ENCODE peak calls at places on chromosomes 12 and 14, in four cellular contexts. One of them, this sample, is unnamed. For H3K79me2, the result is how much of the 10 kb centered on the place peaks cover.

GRCh38 chr12:57883057-57883456 is 36.5 kb upstream of the CTDSP2 start:
- DNase-seq in HCT116: no peak
- DNase-seq in neural progenitor cell: no peak
- DNase-seq in GM23248: no peak
- DNase-seq in this sample: no peak

GRCh38 chr14:93004699-93005082 is 81.7 kb downstream of the CHGA start:
- DNase-seq in GM23248: no peak
- DNase-seq in HCT116: no peak
- DNase-seq in neural progenitor cell: no peak
- DNase-seq in this sample: no peak

GRCh38 chr14:53391156-53391555 is 238.0 kb upstream of the DDHD1 start:
- DNase-seq in GM23248: peak
- DNase-seq in HCT116: peak
- DNase-seq in neural progenitor cell: no peak
- DNase-seq in this sample: no peak

GRCh38 chr14:24399981-24400718 is 1.3 kb downstream of the NYNRIN start:
- DNase-seq in GM23248: no peak
- DNase-seq in HCT116: no peak
- DNase-seq in neural progenitor cell: no peak
- DNase-seq in this sample: no peak

GRCh38 chr12:107967170-107967569 is 161.9 kb upstream of the WSCD2 start:
- DNase-seq in GM23248: peak
- DNase-seq in neural progenitor cell: no peak
- DNase-seq in HCT116: no peak
- DNase-seq in this sample: no peak

GRCh38 chr14:58605465-58605864 is 32.3 kb upstream of the DACT1 start:
- DNase-seq in HCT116: no peak
- DNase-seq in neural progenitor cell: no peak
- DNase-seq in GM23248: no peak
- DNase-seq in this sample: no peak

GRCh38 chr14:88986146-88986841 is 161.8 kb downstream of the TTC8 start:
- DNase-seq in neural progenitor cell: no peak
- DNase-seq in GM23248: peak
- DNase-seq in HCT116: peak
- DNase-seq in this sample: peak

GRCh38 chr12:67355428-67356385 is 86.5 kb downstream of the CAND1 start:
- DNase-seq in neural progenitor cell: peak
- DNase-seq in HCT116: peak
- DNase-seq in GM23248: peak
- DNase-seq in this sample: peak

GRCh38 chr12:94740601-94741362 is 90.4 kb upstream of the TMCC3 start:
- DNase-seq in GM23248: no peak
- DNase-seq in neural progenitor cell: peak
- DNase-seq in HCT116: no peak
- DNase-seq in this sample: no peak

GRCh38 chr12:32568241-32568640 is 110.9 kb upstream of the DNM1L start:
- DNase-seq in neural progenitor cell: no peak
- DNase-seq in GM23248: peak
- DNase-seq in HCT116: peak
- DNase-seq in this sample: no peak

GRCh38 chr12:131940121-131940520 is 9.6 kb upstream of the EP400 start:
- DNase-seq in HCT116: no peak
- DNase-seq in neural progenitor cell: no peak
- DNase-seq in GM23248: no peak
- DNase-seq in this sample: no peak

GRCh38 chr14:71416392-71416791 is 509.1 kb downstream of the PCNX1 start:
- DNase-seq in GM23248: peak
- DNase-seq in HCT116: no peak
- DNase-seq in neural progenitor cell: no peak
- DNase-seq in this sample: no peak

GRCh38 chr14:75283162-75283883 is 4.7 kb downstream of the FOS start:
- DNase-seq in neural progenitor cell: no peak
- DNase-seq in HCT116: no peak
- DNase-seq in GM23248: peak
- DNase-seq in this sample: peak

GRCh38 chr12:9725471-9725870 is 7.4 kb downstream of the CLECL1 start:
- DNase-seq in neural progenitor cell: no peak
- DNase-seq in GM23248: no peak
- DNase-seq in HCT116: no peak
- DNase-seq in this sample: no peak

DNA sequence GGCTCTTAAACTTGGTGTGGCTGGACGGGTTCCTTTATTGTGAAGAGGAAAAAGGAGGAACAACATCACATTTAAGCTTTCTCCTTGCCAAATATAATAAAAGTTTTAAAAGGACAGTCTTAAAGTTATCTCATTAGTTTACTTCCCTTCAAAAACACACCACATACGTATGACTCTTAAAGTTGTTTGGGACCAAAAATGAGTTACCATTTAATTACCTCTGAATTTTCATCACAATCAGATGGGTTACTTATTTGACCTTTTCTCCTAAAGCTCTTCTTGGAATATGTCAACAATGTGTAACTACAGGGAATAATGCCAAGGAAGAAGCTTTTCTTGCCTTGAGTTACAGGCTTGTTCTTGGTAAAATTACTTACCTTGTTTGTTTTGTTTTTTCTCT is 16.4 kb downstream of the RAB21 start:
- DNase-seq in HCT116: no peak
- DNase-seq in neural progenitor cell: no peak
- DNase-seq in GM23248: no peak
- DNase-seq in this sample: no peak
- H3K79me2 ChIP-seq in HCT116: half or more
- H3K79me2 ChIP-seq in neural progenitor cell: half or more
- H3K79me2 ChIP-seq in GM23248: half or more
- H3K79me2 ChIP-seq in this sample: under half

DNA sequence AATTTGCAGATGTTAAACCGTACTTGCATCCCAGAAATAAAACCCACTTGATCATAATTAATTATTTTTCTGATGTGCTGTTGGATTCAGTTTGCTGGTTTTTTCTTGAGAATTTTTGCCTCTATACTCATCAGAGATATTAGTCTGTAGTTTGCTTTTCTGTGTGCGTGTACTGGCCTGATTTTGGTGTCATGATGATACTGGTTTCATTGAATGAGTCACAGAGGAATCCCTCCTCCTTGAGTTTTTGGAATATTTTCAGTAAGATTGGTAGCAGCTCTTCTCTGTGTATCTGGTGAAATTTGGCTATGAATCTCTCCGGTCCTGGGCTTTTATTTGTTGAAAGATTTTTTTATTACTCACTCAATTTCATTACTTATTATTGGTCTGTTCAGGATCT is 100.4 kb upstream of the PMCH start:
- DNase-seq in HCT116: no peak
- DNase-seq in GM23248: peak
- DNase-seq in neural progenitor cell: no peak
- DNase-seq in this sample: no peak
- TF ChIP-seq EZH2phosphoT487 in HCT116: no peak
- TF ChIP-seq EZH2phosphoT487 in GM23248: no peak
- TF ChIP-seq EZH2phosphoT487 in neural progenitor cell: no peak
- TF ChIP-seq EZH2phosphoT487 in this sample: no peak

DNA sequence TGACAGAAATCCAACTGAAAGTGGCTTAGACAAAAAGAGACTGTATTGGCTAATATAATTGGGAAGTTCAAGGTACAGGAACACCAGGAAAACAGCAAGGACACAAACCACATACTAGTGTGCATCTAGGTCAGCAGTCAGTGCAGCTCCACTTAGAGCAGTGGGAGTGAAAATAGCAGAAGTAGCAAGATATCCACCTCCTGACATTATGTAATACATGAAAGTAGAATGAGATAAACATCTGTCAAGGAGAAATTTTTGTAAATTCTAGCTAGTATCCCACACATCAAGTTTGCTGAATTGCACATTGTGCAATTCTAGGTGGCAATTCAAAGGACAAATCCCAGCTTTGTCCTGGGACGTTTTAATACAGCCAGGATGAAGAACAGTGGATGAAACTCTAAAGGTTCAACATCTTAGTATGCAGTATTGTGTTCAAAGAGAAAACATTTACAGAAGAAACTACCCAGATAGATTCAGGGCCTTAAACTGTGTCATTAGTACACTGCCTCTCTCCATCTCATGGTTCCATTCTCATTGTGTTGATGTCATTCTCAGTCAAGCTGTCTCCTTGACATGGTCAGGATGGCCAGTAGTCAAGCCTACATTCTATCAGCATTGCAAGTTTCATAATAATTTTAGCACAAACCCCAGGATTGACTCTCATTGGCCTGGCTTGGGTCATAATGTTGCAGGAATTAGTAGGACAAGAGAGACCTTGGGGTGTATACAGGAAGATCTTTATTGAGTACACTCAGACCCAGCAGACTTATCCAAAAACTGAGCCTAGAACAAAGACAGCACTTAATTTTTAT is 56.8 kb downstream of the SDR9C7 start:
- DNase-seq in GM23248: no peak
- DNase-seq in neural progenitor cell: no peak
- DNase-seq in HCT116: no peak
- DNase-seq in this sample: no peak
- H3K79me2 ChIP-seq in GM23248: under half
- H3K79me2 ChIP-seq in neural progenitor cell: under half
- H3K79me2 ChIP-seq in HCT116: under half
- H3K79me2 ChIP-seq in this sample: under half

DNA sequence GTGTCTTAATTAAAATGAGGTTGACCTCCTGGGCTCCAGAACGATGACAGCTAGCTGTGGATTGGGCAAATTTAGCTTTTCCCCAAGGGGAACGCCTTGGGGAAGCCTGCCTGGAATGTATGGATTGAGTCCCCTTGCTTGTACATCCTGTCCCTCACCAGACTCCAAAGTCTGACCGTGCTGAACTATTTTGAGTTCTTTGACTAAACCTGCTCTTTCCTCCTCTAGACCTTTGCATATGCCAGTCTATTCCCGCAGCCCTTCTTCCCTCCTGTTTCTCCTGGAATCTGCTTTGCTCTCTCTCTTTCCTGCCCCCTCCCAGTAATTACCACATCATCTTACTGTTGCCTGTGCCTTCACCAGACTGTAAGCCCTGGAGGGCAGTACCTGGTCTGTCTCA is 11.5 kb upstream of the KDM2B start:
- DNase-seq in HCT116: no peak
- DNase-seq in neural progenitor cell: no peak
- DNase-seq in GM23248: no peak
- DNase-seq in this sample: no peak
- TF ChIP-seq EZH2phosphoT487 in HCT116: no peak
- TF ChIP-seq EZH2phosphoT487 in neural progenitor cell: no peak
- TF ChIP-seq EZH2phosphoT487 in GM23248: no peak
- TF ChIP-seq EZH2phosphoT487 in this sample: no peak

DNA sequence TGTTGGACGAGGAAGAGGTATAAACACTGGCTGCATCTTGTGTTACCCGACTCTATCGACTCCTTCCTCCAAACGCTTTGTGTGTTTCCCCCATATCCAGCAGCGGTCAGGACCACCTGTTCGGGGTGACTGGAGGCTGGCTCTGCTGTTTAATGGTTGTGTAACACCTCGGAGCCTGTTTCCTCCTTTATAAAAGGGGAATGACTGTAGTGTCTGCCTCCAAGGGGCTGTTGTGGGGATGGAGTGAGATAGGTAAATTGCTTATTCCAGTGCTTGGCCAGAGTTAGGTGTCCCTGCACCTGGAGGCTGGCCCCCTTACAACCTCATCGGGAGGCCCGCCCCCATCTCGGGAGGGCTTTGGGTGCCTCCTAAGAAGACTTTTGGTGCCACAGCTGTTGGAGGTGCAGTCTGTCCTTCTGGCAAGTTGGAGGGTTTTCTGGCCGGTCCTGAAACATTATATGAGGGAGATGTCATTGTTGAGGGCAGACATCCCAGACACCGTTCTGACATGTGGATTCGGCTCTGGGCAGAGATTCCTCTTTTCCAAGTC is 1.1 kb downstream of the MLXIP start:
- DNase-seq in HCT116: no peak
- DNase-seq in GM23248: peak
- DNase-seq in neural progenitor cell: no peak
- DNase-seq in this sample: no peak
- H3K79me2 ChIP-seq in HCT116: half or more
- H3K79me2 ChIP-seq in GM23248: under half
- H3K79me2 ChIP-seq in neural progenitor cell: under half
- H3K79me2 ChIP-seq in this sample: half or more

GRCh38 chr12:122452701-122453285 is 30.3 kb upstream of the CLIP1 start:
- DNase-seq in GM23248: no peak
- DNase-seq in neural progenitor cell: no peak
- DNase-seq in HCT116: no peak
- DNase-seq in this sample: no peak
- TF ChIP-seq EZH2phosphoT487 in GM23248: no peak
- TF ChIP-seq EZH2phosphoT487 in neural progenitor cell: no peak
- TF ChIP-seq EZH2phosphoT487 in HCT116: no peak
- TF ChIP-seq EZH2phosphoT487 in this sample: no peak

DNA sequence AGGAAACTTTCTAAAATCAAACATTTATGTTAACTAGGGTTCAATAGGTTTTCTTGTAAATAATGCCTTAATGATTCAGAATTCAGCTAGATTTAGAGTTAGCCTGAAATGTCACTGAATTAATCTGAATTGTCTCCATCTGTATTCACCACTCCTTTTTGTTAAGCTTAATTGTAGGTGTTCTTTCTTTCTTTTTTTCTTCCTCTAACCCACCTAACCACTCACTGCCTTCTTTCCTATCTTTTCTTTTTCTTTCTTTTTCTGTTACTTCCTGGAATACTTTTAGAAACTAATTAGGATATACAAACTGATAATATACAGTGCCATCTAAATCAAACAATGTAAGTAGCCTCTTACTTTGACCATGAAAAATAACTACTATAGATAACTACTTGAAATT is 29.9 kb downstream of the G2E3 start:
- DNase-seq in GM23248: no peak
- DNase-seq in HCT116: no peak
- DNase-seq in neural progenitor cell: no peak
- DNase-seq in this sample: no peak
- H3K79me2 ChIP-seq in GM23248: half or more
- H3K79me2 ChIP-seq in HCT116: half or more
- H3K79me2 ChIP-seq in neural progenitor cell: half or more
- H3K79me2 ChIP-seq in this sample: under half

GRCh38 chr12:26704214-26704613 is 128.8 kb downstream of the ITPR2 start:
- DNase-seq in HCT116: no peak
- DNase-seq in neural progenitor cell: no peak
- DNase-seq in GM23248: no peak
- DNase-seq in this sample: no peak
- TF ChIP-seq EZH2phosphoT487 in HCT116: no peak
- TF ChIP-seq EZH2phosphoT487 in neural progenitor cell: no peak
- TF ChIP-seq EZH2phosphoT487 in GM23248: no peak
- TF ChIP-seq EZH2phosphoT487 in this sample: no peak

DNA sequence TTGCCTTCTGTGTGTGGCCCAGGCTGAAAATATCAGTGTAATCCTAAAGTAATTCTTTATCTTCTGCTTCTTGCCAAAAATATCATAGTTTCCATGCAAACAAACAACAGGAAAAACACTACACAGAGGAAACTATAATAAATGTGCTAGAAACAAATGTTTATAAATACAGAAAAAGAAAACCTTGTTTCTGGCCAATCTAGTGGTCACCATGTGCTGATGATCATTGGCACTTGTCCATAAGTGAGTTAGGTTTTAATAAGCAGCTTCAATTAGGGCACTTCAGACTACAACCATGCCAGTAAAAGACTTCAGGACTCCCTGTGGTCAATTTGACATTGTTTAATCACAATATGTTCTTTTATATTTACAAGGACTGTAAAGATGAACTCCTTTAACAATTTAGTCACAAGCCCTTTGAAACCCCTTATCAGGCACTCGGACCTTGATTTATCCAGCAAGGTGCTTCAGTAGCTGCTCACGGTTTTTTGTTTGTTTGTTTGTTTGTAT is 124.8 kb downstream of the TMTC3 start:
- DNase-seq in neural progenitor cell: no peak
- DNase-seq in GM23248: peak
- DNase-seq in HCT116: no peak
- DNase-seq in this sample: no peak
- H3K79me2 ChIP-seq in neural progenitor cell: under half
- H3K79me2 ChIP-seq in GM23248: under half
- H3K79me2 ChIP-seq in HCT116: under half
- H3K79me2 ChIP-seq in this sample: under half

This sample was measured in hepatocyte.